ENCODE peak calls at places on chromosomes 13 and 19, in six cellular contexts. E is astrocyte of the cerebellum, I is brain microvascular endothelial cell, Z is left ventricle myocardium inferior, Q is stomach, S is thoracic aorta. G is an unnamed sample.
A peak's percentile ranks its signal among the peaks of the same experiment; 100 is the strongest.

GRCh38 chr19:45747513-45747912 is 14.3 kb downstream of the MEIOSIN start:
- DNase-seq in E (no peak), I (no peak), Z (no peak), Q (no peak), S (no peak), G (no peak)

GRCh38 chr19:32448026-32448425 is 42.5 kb downstream of the DPY19L3 start:
- DNase-seq in E (no peak), I (no peak), Z (no peak), Q (no peak), S (no peak), G (no peak)

GRCh38 chr19:6527893-6528543 is 2.8 kb upstream of the TNFSF9 start:
- DNase-seq in E (no peak), I (no peak), Z (no peak), Q (no peak), S (no peak), G (no peak)

GRCh38 chr13:41995946-41996345 is 35.0 kb upstream of the VWA8 start:
- DNase-seq in E (peak; percentile 45), I (peak; percentile 80), Z (no peak), Q (no peak), S (no peak), G (peak; percentile 32)

GRCh38 chr13:40433577-40433976 is 232.9 kb downstream of the FOXO1 start:
- DNase-seq in E (no peak), I (no peak), Z (no peak), Q (no peak), S (no peak), G (no peak)

GRCh38 chr13:77325371-77325941 is 1.4 kb downstream of the MYCBP2 start:
- DNase-seq in E (no peak), I (no peak), Z (no peak), Q (no peak), S (no peak), G (no peak)

GRCh38 chr13:98798849-98799645 is 46.6 kb upstream of the SLC15A1 start:
- DNase-seq in E (peak; percentile 29), I (no peak), Z (no peak), Q (no peak), S (no peak), G (no peak)

GRCh38 chr19:39160523-39160861 is 34.9 kb downstream of the PAK4 start:
- DNase-seq in E (peak; percentile 28), I (peak; percentile 5), Z (peak; percentile 39), Q (peak; percentile 69), S (peak; percentile 30), G (no peak)

GRCh38 chr19:14577885-14578427 is 4.9 kb upstream of the CLEC17A start:
- DNase-seq in E (no peak), I (no peak), Z (no peak), Q (no peak), S (no peak), G (no peak)
- H3K4me3 ChIP-seq in E (no peak overlapping the region), I (no peak overlapping the region), Z (no peak overlapping the region), Q (no peak overlapping the region), S (no peak overlapping the region), G (no peak overlapping the region)

DNA sequence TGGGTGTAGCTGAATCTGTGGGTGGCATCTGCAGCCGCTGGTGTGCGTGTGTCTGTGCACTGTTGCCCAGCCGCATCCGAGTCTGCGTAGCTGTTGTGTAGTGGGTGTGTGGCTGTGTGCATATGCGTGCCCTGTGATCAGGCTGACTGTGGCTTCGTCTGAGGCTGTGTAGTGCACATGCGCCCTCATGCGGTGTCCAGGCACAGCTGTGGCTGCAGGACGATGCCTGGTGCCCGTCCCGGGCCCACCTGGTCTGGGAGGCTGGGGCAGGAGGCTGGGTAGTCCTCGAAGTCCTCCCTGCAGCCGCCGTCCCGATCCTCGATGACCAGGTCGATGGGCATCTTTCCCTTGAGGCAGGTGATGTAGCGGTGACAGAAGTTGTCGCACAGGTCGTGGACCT is 4.9 kb downstream of the MEIS3 start:
- DNase-seq in E (no peak), I (no peak), Z (no peak), Q (no peak), S (no peak), G (no peak)
- TF ChIP-seq CTCF in E (peak; percentile 17), I (no peak), Z (no peak), Q (no peak), S (no peak), G (no peak)

GRCh38 chr13:64414381-64414780 is 2815.8 kb downstream of the PCDH9 start:
- DNase-seq in E (no peak), I (no peak), Z (no peak), Q (no peak), S (no peak), G (no peak)

GRCh38 chr13:64413529-64413928 is 2816.6 kb downstream of the PCDH9 start:
- DNase-seq in E (no peak), I (no peak), Z (no peak), Q (no peak), S (no peak), G (no peak)

DNA sequence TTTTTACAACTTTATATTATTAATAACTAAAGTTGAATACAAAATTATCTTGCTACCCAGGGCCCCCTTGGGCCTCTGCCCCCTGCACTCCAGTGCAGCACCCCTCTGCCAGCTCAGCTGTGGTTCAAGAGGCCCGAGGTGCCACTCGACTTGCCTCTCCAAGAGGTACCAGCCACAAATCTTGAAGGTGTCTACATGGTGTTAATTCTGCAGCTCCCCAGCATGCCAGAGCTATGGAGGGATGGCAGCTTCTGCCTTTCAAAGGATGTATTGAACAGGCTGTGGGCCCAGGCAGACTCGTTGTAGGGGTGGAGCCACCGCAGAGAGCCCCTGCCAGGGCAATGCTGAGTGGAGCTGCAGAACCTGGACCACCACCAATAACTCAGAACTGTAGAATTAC is 2819.5 kb downstream of the PCDH9 start:
- DNase-seq in E (no peak), I (no peak), Z (no peak), Q (no peak), S (no peak), G (no peak)
- H3K4me3 ChIP-seq in E (no peak overlapping the region), I (no peak overlapping the region), Z (no peak overlapping the region), Q (no peak overlapping the region), S (no peak overlapping the region), G (no peak overlapping the region)

DNA sequence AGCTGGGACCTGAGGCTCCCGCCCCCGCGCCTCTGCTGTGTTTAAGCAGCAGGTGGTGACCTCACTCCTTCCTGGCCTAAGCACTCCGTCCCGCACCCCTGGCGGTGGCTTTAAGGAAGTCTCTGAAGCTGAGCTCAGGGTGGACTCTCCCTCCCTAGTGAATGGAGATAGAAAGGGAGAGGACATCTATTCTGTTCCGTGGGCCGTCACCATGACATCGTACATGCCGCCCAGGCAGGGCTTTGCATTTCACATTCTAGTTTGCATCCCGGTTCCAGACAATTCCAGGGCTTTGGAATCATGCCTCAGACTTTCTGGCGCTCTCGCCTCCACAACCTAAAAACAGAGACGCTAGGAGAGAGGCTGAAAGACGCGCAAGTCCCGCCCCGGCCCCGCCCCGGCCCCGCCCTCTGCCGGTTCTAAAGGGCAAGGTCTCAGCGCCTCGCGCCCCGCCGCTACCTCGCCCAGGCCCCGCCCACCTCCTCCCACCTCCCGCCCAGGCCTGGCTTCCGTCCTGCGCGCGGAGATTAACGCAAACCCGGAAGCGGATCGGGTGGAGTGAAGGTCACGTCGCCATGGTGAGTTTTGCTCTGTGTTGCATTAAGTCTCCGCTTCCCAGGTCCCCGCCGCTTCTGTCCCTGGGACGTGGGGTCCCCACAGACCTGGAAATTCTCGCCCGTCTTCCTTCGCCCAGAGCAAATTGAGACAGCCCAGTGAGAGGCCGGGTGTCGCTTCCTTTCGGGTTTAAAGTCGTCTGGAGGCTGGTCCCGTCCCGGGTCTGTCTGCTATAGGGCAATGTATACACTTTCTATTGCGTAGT is at the start of gene ZNF808:
- DNase-seq in E (peak; percentile 53), I (peak; percentile 84), Z (peak; percentile 99), Q (peak; percentile 98), S (peak; percentile 88), G (peak; percentile 73)
- TF ChIP-seq CTCF in E (peak; percentile 52), I (peak; percentile 79), Z (peak; percentile 76), Q (peak; percentile 44), S (peak; percentile 74), G (peak; percentile 68)

DNA sequence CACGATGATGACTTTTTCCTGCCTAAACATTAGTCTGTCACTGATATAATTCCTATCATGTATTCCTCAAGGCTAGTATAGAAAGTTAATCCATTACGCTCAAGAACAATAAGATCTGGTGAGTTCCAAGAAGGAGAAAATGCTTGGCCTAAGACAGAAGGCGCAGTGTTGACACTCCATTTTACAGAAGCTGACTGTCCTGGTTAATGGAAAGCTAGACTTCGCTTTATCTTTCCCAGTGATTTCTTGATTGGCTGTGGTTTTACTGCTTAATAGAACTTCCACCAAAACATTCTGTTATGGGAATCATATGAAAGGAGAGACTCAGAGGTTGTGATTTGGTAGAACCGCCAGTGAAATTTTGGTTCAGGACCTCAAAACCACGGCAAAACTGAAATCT is 1.9 kb upstream of the SMAD9 start:
- DNase-seq in E (no peak), I (no peak), Z (no peak), Q (no peak), S (no peak), G (no peak)
- H3K4me3 ChIP-seq in E (no peak overlapping the region), I (no peak overlapping the region), Z (no peak overlapping the region), Q (no peak overlapping the region), S (no peak overlapping the region), G (no peak overlapping the region)